ENCODE peak calls at places on chromosome 2, in six cellular contexts. E, Q, Y, A, D and V are unnamed samples.
A peak's percentile ranks its signal among the peaks of the same experiment; 100 is the strongest.

GRCh38 chr2:12432985-12433640 is 283.6 kb upstream of the TRIB2 start:
- DNase-seq in E (no peak), Q (no peak), Y (no peak), A (no peak), D (no peak), V (no peak)

GRCh38 chr2:95342556-95343320 is 45.6 kb downstream of the KCNIP3 start:
- DNase-seq in E (no peak), Q (peak; percentile 31), Y (no peak), A (peak; percentile 45), D (peak; percentile 7), V (no peak)

GRCh38 chr2:37623971-37624897 is 47.2 kb downstream of the CDC42EP3 start:
- DNase-seq in E (no peak), Q (no peak), Y (no peak), A (no peak), D (no peak), V (no peak)

GRCh38 chr2:2291500-2292260 is 39.4 kb downstream of the MYT1L start:
- DNase-seq in E (no peak), Q (no peak), Y (peak; percentile 83), A (no peak), D (no peak), V (peak; percentile 65)

GRCh38 chr2:39107156-39107555 is 13.7 kb downstream of the SOS1 start:
- DNase-seq in E (no peak), Q (no peak), Y (peak; percentile 43), A (no peak), D (no peak), V (peak; percentile 29)

GRCh38 chr2:226376516-226377180 is 423.0 kb downstream of the IRS1 start:
- DNase-seq in E (no peak), Q (no peak), Y (peak; percentile 12), A (no peak), D (no peak), V (no peak)

GRCh38 chr2:48144777-48145176 is 238.5 kb upstream of the FBXO11 start:
- DNase-seq in E (no peak), Q (no peak), Y (no peak), A (no peak), D (no peak), V (no peak)

GRCh38 chr2:30872797-30873196 is 65.6 kb upstream of the CAPN13 start:
- DNase-seq in E (no peak), Q (no peak), Y (no peak), A (no peak), D (no peak), V (no peak)

GRCh38 chr2:119349289-119349688 is 17.3 kb downstream of the C2orf76 start:
- DNase-seq in E (no peak), Q (no peak), Y (no peak), A (no peak), D (no peak), V (no peak)

GRCh38 chr2:109372614-109373013 is 241.2 kb downstream of the SEPTIN10 start:
- DNase-seq in E (no peak), Q (no peak), Y (no peak), A (peak; percentile 44), D (no peak), V (no peak)

GRCh38 chr2:204108301-204108700 is 171.7 kb downstream of the ICOS start:
- DNase-seq in E (no peak), Q (no peak), Y (peak; percentile 69), A (no peak), D (no peak), V (peak; percentile 72)

GRCh38 chr2:108219688-108220087 is 20.1 kb upstream of the SULT1C3 start:
- DNase-seq in E (no peak), Q (no peak), Y (no peak), A (no peak), D (no peak), V (no peak)

GRCh38 chr2:26477126-26477910 is 606 bp downstream of the OTOF start:
- DNase-seq in E (no peak), Q (no peak), Y (peak; percentile 29), A (no peak), D (no peak), V (no peak)

GRCh38 chr2:119240311-119241204 is 16.9 kb downstream of the STEAP3 start:
- DNase-seq in E (peak; percentile 13), Q (peak; percentile 73), Y (peak; percentile 45), A (peak; percentile 79), D (peak; percentile 30), V (peak; percentile 59)

GRCh38 chr2:72115361-72116080 is 32.1 kb downstream of the CYP26B1 start:
- DNase-seq in E (peak; percentile 73), Q (peak; percentile 52), Y (no peak), A (peak; percentile 72), D (no peak), V (peak; percentile 94)

GRCh38 chr2:23375448-23375847 is 9.5 kb upstream of the KLHL29 start:
- DNase-seq in E (no peak), Q (no peak), Y (peak; percentile 76), A (no peak), D (no peak), V (peak; percentile 76)

GRCh38 chr2:47771211-47771610 is 11.7 kb upstream of the MSH6 start:
- DNase-seq in E (no peak), Q (no peak), Y (no peak), A (no peak), D (no peak), V (peak; percentile 93)

GRCh38 chr2:128486640-128487375 is 168.1 kb upstream of the HS6ST1 start:
- DNase-seq in E (no peak), Q (no peak), Y (no peak), A (peak; percentile 35), D (no peak), V (no peak)

GRCh38 chr2:240765007-240765406 is 55.0 kb downstream of the KIF1A start:
- DNase-seq in E (no peak), Q (no peak), Y (no peak), A (no peak), D (no peak), V (no peak)

GRCh38 chr2:228048838-228049490 is 132.5 kb downstream of the SPHKAP start:
- DNase-seq in E (no peak), Q (no peak), Y (peak; percentile 89), A (no peak), D (no peak), V (peak; percentile 76)

GRCh38 chr2:223995569-223995968 is 38.3 kb downstream of the MRPL44 start:
- DNase-seq in E (no peak), Q (no peak), Y (no peak), A (no peak), D (no peak), V (no peak)

GRCh38 chr2:168773719-168774521 is 28.5 kb upstream of the NOSTRIN start:
- DNase-seq in E (no peak), Q (peak; percentile 56), Y (peak; percentile 76), A (peak; percentile 75), D (peak; percentile 25), V (peak; percentile 95)

GRCh38 chr2:219109468-219109867 is 48.7 kb upstream of the IHH start:
- DNase-seq in E (no peak), Q (peak; percentile 67), Y (peak; percentile 84), A (peak; percentile 73), D (no peak), V (peak; percentile 83)

GRCh38 chr2:161533218-161533617 is 91.0 kb upstream of the SLC4A10 start:
- DNase-seq in E (no peak), Q (no peak), Y (no peak), A (no peak), D (no peak), V (no peak)
- H3K27ac ChIP-seq in E (no peak overlapping the region), Q (no peak overlapping the region), Y (no peak overlapping the region), A (no peak overlapping the region), D (no peak overlapping the region), V (no peak overlapping the region)

GRCh38 chr2:234309431-234309830 is 187.4 kb downstream of the ARL4C start:
- DNase-seq in E (no peak), Q (no peak), Y (no peak), A (no peak), D (no peak), V (no peak)

GRCh38 chr2:234306426-234307173 is 190.3 kb downstream of the ARL4C start:
- DNase-seq in E (no peak), Q (no peak), Y (no peak), A (no peak), D (no peak), V (no peak)

GRCh38 chr2:234307322-234307961 is 189.4 kb downstream of the ARL4C start:
- DNase-seq in E (no peak), Q (no peak), Y (no peak), A (no peak), D (no peak), V (no peak)

GRCh38 chr2:234308814-234309195 is 188.1 kb downstream of the ARL4C start:
- DNase-seq in E (no peak), Q (no peak), Y (no peak), A (no peak), D (peak; percentile 49), V (no peak)

GRCh38 chr2:234308073-234308813 is 188.6 kb downstream of the ARL4C start:
- DNase-seq in E (no peak), Q (no peak), Y (no peak), A (no peak), D (no peak), V (no peak)
- H3K27ac ChIP-seq in E (no peak overlapping the region), Q (no peak overlapping the region), Y (no peak overlapping the region), A (no peak overlapping the region), D (no peak overlapping the region), V (no peak overlapping the region)

DNA sequence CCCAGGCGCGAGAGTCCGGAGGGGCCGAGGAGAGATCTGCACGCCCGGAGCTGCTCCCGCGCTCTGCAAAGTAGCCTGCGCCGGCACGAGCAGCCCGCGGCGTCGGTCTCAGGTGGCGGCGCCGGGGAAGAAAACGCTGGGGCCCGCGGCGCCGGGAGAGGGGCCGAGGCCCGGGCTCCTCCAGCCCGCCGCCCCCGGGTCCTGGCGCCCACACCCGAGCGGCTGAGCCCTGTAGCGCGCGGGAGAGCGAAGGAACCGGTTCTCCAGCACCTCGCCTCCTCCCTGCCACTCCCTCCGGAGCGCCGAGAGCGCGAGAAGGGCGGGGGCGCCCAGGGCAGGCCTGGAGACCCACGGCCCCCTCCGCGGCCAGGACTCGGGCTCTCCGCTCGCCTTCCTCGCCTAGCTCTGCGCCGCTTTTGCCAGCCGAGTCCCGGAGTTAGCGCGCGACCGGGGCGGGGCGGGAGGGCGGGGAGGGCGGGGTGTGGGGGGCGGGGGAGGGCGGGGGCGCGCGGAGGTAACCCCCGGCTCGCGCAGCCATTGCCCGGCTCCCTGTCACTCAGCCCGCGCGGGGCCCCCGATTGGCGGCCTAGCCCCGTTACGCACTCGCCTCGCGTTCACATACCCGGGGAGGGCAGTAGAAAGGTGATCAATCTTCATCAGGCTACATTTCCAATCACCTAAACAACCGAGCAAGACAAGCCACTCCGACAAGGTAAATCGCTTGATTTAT is at the start of gene OTX1:
- DNase-seq in E (no peak), Q (peak; percentile 69), Y (peak; percentile 90), A (peak; percentile 83), D (no peak), V (peak; percentile 84)
- H3K27ac ChIP-seq in E (no peak within 1 kb of the TSS), Q (no peak within 1 kb of the TSS), Y (no peak within 1 kb of the TSS), A (no peak within 1 kb of the TSS), D (no peak within 1 kb of the TSS), V (peak within 1 kb of the TSS; percentile 42)

DNA sequence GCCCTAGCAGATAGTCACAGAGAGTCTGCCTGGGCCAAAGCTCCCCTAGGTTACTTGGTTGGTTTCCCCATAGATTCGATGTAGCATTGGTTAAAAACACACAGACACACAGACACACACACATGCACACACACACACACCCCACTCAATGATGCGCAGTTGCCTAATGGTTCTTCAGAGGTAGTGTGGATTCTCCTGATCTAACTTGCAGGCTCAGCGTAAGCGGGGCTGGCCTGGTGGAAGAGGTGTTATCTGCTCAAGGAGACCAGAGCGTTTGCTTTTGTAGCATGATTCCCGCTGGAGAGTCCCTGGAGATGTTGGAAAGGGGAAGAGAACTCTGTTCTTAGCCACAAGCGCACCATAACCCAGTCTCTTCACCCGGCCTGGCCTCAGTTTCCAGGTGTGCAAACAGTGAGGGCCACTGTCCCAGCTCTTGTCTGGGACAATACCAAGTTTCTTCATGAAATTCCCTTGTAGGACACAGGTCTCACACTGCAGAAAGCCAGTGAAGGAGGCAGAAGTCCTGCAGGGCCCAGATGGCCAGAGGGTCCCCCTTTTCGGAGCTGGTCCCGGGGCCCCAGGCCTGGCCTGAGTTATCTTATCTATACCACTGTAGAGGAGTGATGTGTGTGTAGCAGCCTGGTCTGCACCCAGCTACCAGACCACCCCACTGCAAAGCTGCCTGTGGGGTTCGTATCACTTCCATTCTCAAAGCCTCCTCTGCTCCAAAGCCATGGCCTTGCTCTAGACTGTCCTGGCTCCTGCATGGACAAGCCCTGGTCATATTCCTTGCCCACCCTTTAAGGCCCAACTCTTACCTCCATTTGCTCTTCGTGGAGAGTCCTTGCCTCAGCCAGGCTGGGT is 3.7 kb downstream of the ACKR3 start:
- DNase-seq in E (no peak), Q (no peak), Y (no peak), A (no peak), D (no peak), V (peak; percentile 28)
- H3K27ac ChIP-seq in E (no peak overlapping the region), Q (no peak overlapping the region), Y (no peak overlapping the region), A (no peak overlapping the region), D (peak overlapping the region; percentile 83), V (no peak overlapping the region)